ENCODE peak calls at places on chromosomes 7 and 10, in four cellular contexts. One of them, this sample, is unnamed.

GRCh38 chr10:117237401-117237991 is 3.4 kb upstream of the SLC18A2 start:
- DNase-seq in GM23338: no peak
- DNase-seq in A549: no peak
- DNase-seq in choroid plexus epithelial cell: no peak
- DNase-seq in this sample: no peak

GRCh38 chr7:39238209-39238869 is 260.6 kb downstream of the POU6F2 start:
- DNase-seq in GM23338: no peak
- DNase-seq in A549: no peak
- DNase-seq in choroid plexus epithelial cell: no peak
- DNase-seq in this sample: no peak

GRCh38 chr7:121875203-121875602 is 2.2 kb downstream of the PTPRZ1 start:
- DNase-seq in GM23338: no peak
- DNase-seq in A549: no peak
- DNase-seq in choroid plexus epithelial cell: no peak
- DNase-seq in this sample: no peak

GRCh38 chr10:27822286-27822685 is 76.7 kb upstream of the MKX start:
- DNase-seq in GM23338: no peak
- DNase-seq in A549: no peak
- DNase-seq in choroid plexus epithelial cell: peak
- DNase-seq in this sample: no peak

GRCh38 chr7:23247602-23248335 is 1.2 kb downstream of the GPNMB start:
- DNase-seq in GM23338: peak
- DNase-seq in A549: no peak
- DNase-seq in choroid plexus epithelial cell: peak
- DNase-seq in this sample: peak

GRCh38 chr7:14858410-14858809 is 44.1 kb downstream of the DGKB start:
- DNase-seq in GM23338: no peak
- DNase-seq in A549: no peak
- DNase-seq in choroid plexus epithelial cell: no peak
- DNase-seq in this sample: no peak

GRCh38 chr10:29849886-29850285 is 209.5 kb downstream of the JCAD start:
- DNase-seq in GM23338: no peak
- DNase-seq in A549: no peak
- DNase-seq in choroid plexus epithelial cell: peak
- DNase-seq in this sample: no peak

GRCh38 chr10:55979203-55979602 is 381.9 kb downstream of the ZWINT start:
- DNase-seq in GM23338: peak
- DNase-seq in A549: no peak
- DNase-seq in choroid plexus epithelial cell: no peak
- DNase-seq in this sample: no peak

GRCh38 chr10:122955892-122956291 is 1.9 kb upstream of the C10orf88 start:
- DNase-seq in GM23338: no peak
- DNase-seq in A549: no peak
- DNase-seq in choroid plexus epithelial cell: no peak
- DNase-seq in this sample: no peak

GRCh38 chr7:25820432-25821040 is 331.5 kb upstream of the NFE2L3 start:
- DNase-seq in GM23338: peak
- DNase-seq in A549: peak
- DNase-seq in choroid plexus epithelial cell: peak
- DNase-seq in this sample: no peak

GRCh38 chr10:44422631-44423030 is 37.7 kb upstream of the CXCL12 start:
- DNase-seq in GM23338: no peak
- DNase-seq in A549: no peak
- DNase-seq in choroid plexus epithelial cell: no peak
- DNase-seq in this sample: no peak

GRCh38 chr7:101911011-101911799 is 93.8 kb downstream of the CUX1 start:
- DNase-seq in GM23338: no peak
- DNase-seq in A549: no peak
- DNase-seq in choroid plexus epithelial cell: no peak
- DNase-seq in this sample: no peak

GRCh38 chr7:1223196-1224092 is 9.2 kb upstream of the UNCX start:
- DNase-seq in GM23338: peak
- DNase-seq in A549: peak
- DNase-seq in choroid plexus epithelial cell: no peak
- DNase-seq in this sample: no peak